ENCODE peak calls at places on chromosomes 13 and 19, in five cellular contexts. R is heart right ventricle; F is activated CD8-positive, alpha-beta memory T cell treated with anti-CD3 and anti-CD28 coated beads for 1 hour; Z is PC-3; Q is KG1. C is an unnamed sample.

GRCh38 chr19:35843676-35844481 is 8.4 kb downstream of the NPHS1 start:
- DNase-seq in Q (no peak), R (no peak), F (no peak), Z (no peak), C (peak; percentile 56)

GRCh38 chr19:51511353-51511752 is 9.8 kb upstream of the SIGLEC12 start:
- DNase-seq in F (no peak), R (no peak), Q (no peak), Z (peak; percentile 28), C (no peak)

GRCh38 chr13:96700657-96701056 is 293.6 kb downstream of the OXGR1 start:
- DNase-seq in F (no peak), Z (no peak), R (no peak), Q (no peak), C (no peak)

GRCh38 chr19:5046339-5047039 is 77.6 kb downstream of the KDM4B start:
- DNase-seq in R (no peak), Q (no peak), Z (peak; percentile 99), F (no peak), C (peak; percentile 83)

GRCh38 chr19:49613374-49613773 is 22.4 kb downstream of the PRR12 start:
- DNase-seq in F (no peak), Z (peak; percentile 63), Q (no peak), R (no peak), C (no peak)

GRCh38 chr13:85277753-85278152 is 521.5 kb downstream of the SLITRK6 start:
- DNase-seq in Z (peak; percentile 35), R (no peak), F (no peak), Q (no peak), C (no peak)

GRCh38 chr13:103431880-103432279 is 365.7 kb upstream of the SLC10A2 start:
- DNase-seq in Z (no peak), F (no peak), R (no peak), Q (no peak), C (no peak)

GRCh38 chr19:49771674-49772139 is 4.9 kb downstream of the AP2A1 start:
- DNase-seq in F (no peak), Q (no peak), Z (no peak), R (no peak), C (no peak)

C was measured in stomach.